ENCODE peak calls at places on chromosomes 4 and X, in six cellular contexts. V, K, M, B, C and L are unnamed samples.

GRCh38 chr4:95231713-95232112 is 317.1 kb downstream of the UNC5C start:
- DNase-seq in V (no peak), K (no peak), M (no peak), B (no peak), C (peak; percentile 34), L (no peak)

GRCh38 chr4:178481564-178481963 is 1039.3 kb upstream of the AGA start:
- DNase-seq in V (no peak), K (no peak), M (no peak), B (no peak), C (no peak), L (no peak)

GRCh38 chr4:1021386-1022050 is 10.1 kb downstream of the FGFRL1 start:
- DNase-seq in V (no peak), K (no peak), M (no peak), B (no peak), C (peak; percentile 55), L (no peak)

GRCh38 chrX:41823402-41823801 is 99.4 kb downstream of the GPR82 start:
- DNase-seq in V (no peak), K (no peak), M (no peak), B (no peak), C (peak; percentile 37), L (peak; percentile 8)

GRCh38 chr4:40986375-40986774 is 228.0 kb downstream of the APBB2 start:
- DNase-seq in V (no peak), K (no peak), M (no peak), B (no peak), C (no peak), L (no peak)

GRCh38 chrX:11664211-11664888 is 1.4 kb downstream of the ARHGAP6 start:
- DNase-seq in V (no peak), K (no peak), M (no peak), B (peak; percentile 26), C (no peak), L (no peak)

GRCh38 chrX:30786374-30786773 is 102.7 kb downstream of the TAB3 start:
- DNase-seq in V (no peak), K (no peak), M (no peak), B (no peak), C (no peak), L (no peak)

GRCh38 chrX:68420559-68420958 is 12.7 kb downstream of the OPHN1 start:
- DNase-seq in V (no peak), K (no peak), M (no peak), B (no peak), C (no peak), L (no peak)

GRCh38 chrX:153245288-153245731 is 66.2 kb downstream of the MAGEA1 start:
- DNase-seq in V (no peak), K (no peak), M (no peak), B (peak; percentile 42), C (no peak), L (no peak)

GRCh38 chrX:33307954-33308353 is 96.6 kb upstream of the DMD start:
- DNase-seq in V (no peak), K (no peak), M (no peak), B (peak; percentile 42), C (no peak), L (peak; percentile 47)

GRCh38 chr4:77174426-77174825 is 17.4 kb downstream of the CCNG2 start:
- DNase-seq in V (no peak), K (no peak), M (no peak), B (no peak), C (no peak), L (no peak)

GRCh38 chr4:185638548-185639301 is 103.4 kb upstream of the PDLIM3 start:
- DNase-seq in V (no peak), K (no peak), M (no peak), B (peak; percentile 10), C (no peak), L (no peak)

GRCh38 chrX:120015145-120016067 is 62.1 kb downstream of the RHOXF2B start:
- DNase-seq in V (no peak), K (no peak), M (no peak), B (no peak), C (no peak), L (no peak)

GRCh38 chr4:180827193-180827592 is 1416.0 kb upstream of the TENM3 start:
- DNase-seq in V (no peak), K (no peak), M (no peak), B (peak; percentile 39), C (no peak), L (no peak)

GRCh38 chr4:25925486-25926201 is 11.6 kb downstream of the SMIM20 start:
- DNase-seq in V (peak; percentile 28), K (no peak), M (no peak), B (peak; percentile 56), C (peak; percentile 33), L (no peak)

GRCh38 chrX:110397353-110397752 is 38.7 kb downstream of the RTL9 start:
- DNase-seq in V (no peak), K (no peak), M (no peak), B (no peak), C (no peak), L (no peak)

GRCh38 chr4:183602444-183603102 is 56.4 kb downstream of the RWDD4 start:
- DNase-seq in V (no peak), K (no peak), M (no peak), B (peak; percentile 39), C (no peak), L (no peak)

GRCh38 chrX:107827137-107827831 is 1.6 kb downstream of the MID2 start:
- DNase-seq in V (no peak), K (peak; percentile 1), M (no peak), B (no peak), C (no peak), L (no peak)

GRCh38 chr4:77699731-77700210 is 94.2 kb downstream of the CXCL13 start:
- DNase-seq in V (no peak), K (no peak), M (no peak), B (peak; percentile 92), C (no peak), L (peak; percentile 52)

GRCh38 chr4:170391066-170391754 is 301.5 kb upstream of the AADAT start:
- DNase-seq in V (no peak), K (no peak), M (no peak), B (peak; percentile 88), C (no peak), L (no peak)

GRCh38 chrX:132955710-132956109 is 2.7 kb downstream of the HS6ST2 start:
- DNase-seq in V (no peak), K (peak; percentile 1), M (no peak), B (no peak), C (no peak), L (no peak)

GRCh38 chr4:152095701-152096070 is 334.9 kb upstream of the GATB start:
- DNase-seq in V (no peak), K (no peak), M (no peak), B (no peak), C (no peak), L (no peak)

GRCh38 chr4:54998991-54999390 is 126.4 kb downstream of the KDR start:
- DNase-seq in V (no peak), K (no peak), M (no peak), B (peak; percentile 44), C (no peak), L (peak; percentile 5)

GRCh38 chr4:186727977-186728519 is 4.4 kb upstream of the FAT1 start:
- DNase-seq in V (no peak), K (no peak), M (no peak), B (peak; percentile 46), C (no peak), L (peak; percentile 69)

GRCh38 chrX:85906399-85906798 is 141.0 kb downstream of the CHM start:
- DNase-seq in V (no peak), K (no peak), M (no peak), B (no peak), C (no peak), L (no peak)

GRCh38 chr4:7753931-7754465 is 185.7 kb downstream of the AFAP1 start:
- DNase-seq in V (no peak), K (no peak), M (no peak), B (no peak), C (no peak), L (no peak)

GRCh38 chr4:156695163-156695562 is 276.4 kb downstream of the PDGFC start:
- DNase-seq in V (no peak), K (no peak), M (no peak), B (no peak), C (no peak), L (no peak)

GRCh38 chr4:140090215-140090731 is 63.7 kb downstream of the MAML3 start:
- DNase-seq in V (no peak), K (no peak), M (no peak), B (peak; percentile 68), C (no peak), L (peak; percentile 38)

GRCh38 chrX:20965270-20966044 is 408.8 kb upstream of the CNKSR2 start:
- DNase-seq in V (no peak), K (no peak), M (no peak), B (no peak), C (no peak), L (no peak)